ENCODE peak calls at places on chromosomes 6 and 20, in five cellular contexts. K is H9; G is lower lobe of right lung; R is esophagus squamous epithelium; A is CD8-positive, alpha-beta memory T cell. W is an unnamed sample. For H3K4me1, the result is how much of the 10 kb centered on the place peaks cover.

GRCh38 chr6:39339557-39340555 is 17.4 kb upstream of the KCNK16 start:
- DNase-seq in K (no peak), G (peak), R (no peak), A (no peak), W (no peak)

GRCh38 chr20:10611357-10611756 is 62.4 kb downstream of the JAG1 start:
- DNase-seq in K (peak), G (no peak), R (no peak), A (no peak), W (peak)

GRCh38 chr6:70547313-70547712 is 19.4 kb upstream of the SDHAF4 start:
- DNase-seq in K (no peak), G (no peak), R (no peak), A (no peak), W (no peak)

GRCh38 chr6:123956492-123957139 is 153.0 kb downstream of the NKAIN2 start:
- DNase-seq in K (no peak), G (no peak), R (no peak), A (no peak), W (no peak)

GRCh38 chr6:13523826-13524622 is 36.6 kb upstream of the GFOD1 start:
- DNase-seq in K (no peak), G (no peak), R (no peak), A (no peak), W (no peak)

GRCh38 chr6:161575508-161576254 is 301.8 kb upstream of the AGPAT4 start:
- DNase-seq in K (no peak), G (no peak), R (no peak), A (no peak), W (no peak)

GRCh38 chr6:152338335-152339125 is 298.6 kb downstream of the SYNE1 start:
- DNase-seq in K (peak), G (no peak), R (no peak), A (peak), W (peak)

GRCh38 chr6:92708945-92709344 is 710.4 kb downstream of the EPHA7 start:
- DNase-seq in K (no peak), G (no peak), R (no peak), A (no peak), W (no peak)

GRCh38 chr20:17465236-17465635 is 65.9 kb downstream of the BFSP1 start:
- DNase-seq in K (no peak), G (no peak), R (no peak), A (no peak), W (no peak)

GRCh38 chr20:33262658-33263065 is 20.4 kb upstream of the BPIFB1 start:
- DNase-seq in K (peak), G (no peak), R (no peak), A (no peak), W (peak)

GRCh38 chr6:53032853-53033252 is 32.4 kb upstream of the FBXO9 start:
- DNase-seq in K (no peak), G (no peak), R (no peak), A (no peak), W (no peak)

GRCh38 chr6:20238688-20239587 is 26.7 kb upstream of the MBOAT1 start:
- DNase-seq in K (peak), G (no peak), R (no peak), A (no peak), W (peak)
- H3K4me1 ChIP-seq in K (under half), G (under half), R (under half), A (under half), W (under half)

GRCh38 chr6:35664945-35665344 is 23.8 kb downstream of the FKBP5 start:
- DNase-seq in K (no peak), G (no peak), R (no peak), A (no peak), W (no peak)

GRCh38 chr6:35665573-35665972 is 23.1 kb downstream of the FKBP5 start:
- DNase-seq in K (no peak), G (no peak), R (no peak), A (no peak), W (no peak)

GRCh38 chr6:35668096-35668495 is 20.6 kb downstream of the FKBP5 start:
- DNase-seq in K (no peak), G (no peak), R (no peak), A (no peak), W (no peak)

GRCh38 chr6:35663447-35664235 is 25.1 kb downstream of the FKBP5 start:
- DNase-seq in K (no peak), G (no peak), R (no peak), A (no peak), W (no peak)

DNA sequence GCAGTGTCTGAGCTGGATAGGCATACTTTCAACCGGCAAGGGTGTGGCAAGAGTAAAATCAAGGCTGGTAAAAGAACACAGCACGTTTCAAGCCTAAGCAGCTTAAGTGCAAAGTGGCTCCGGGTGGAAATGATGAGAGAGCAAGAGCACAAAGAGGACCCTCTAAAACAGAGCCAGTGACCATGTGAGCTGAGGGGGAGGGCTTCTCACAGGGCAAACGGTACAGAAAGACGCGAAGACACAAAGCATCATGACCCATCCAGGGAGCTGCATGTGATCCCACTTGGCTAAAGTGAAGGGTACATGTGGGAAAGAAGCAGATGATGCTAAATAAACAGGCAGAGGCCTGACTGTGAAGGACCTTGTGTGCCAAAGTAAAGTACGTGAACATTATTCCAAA is 25.7 kb downstream of the FKBP5 start:
- DNase-seq in K (no peak), G (no peak), R (no peak), A (no peak), W (no peak)
- H3K4me1 ChIP-seq in K (under half), G (half or more), R (under half), A (half or more), W (half or more)

DNA sequence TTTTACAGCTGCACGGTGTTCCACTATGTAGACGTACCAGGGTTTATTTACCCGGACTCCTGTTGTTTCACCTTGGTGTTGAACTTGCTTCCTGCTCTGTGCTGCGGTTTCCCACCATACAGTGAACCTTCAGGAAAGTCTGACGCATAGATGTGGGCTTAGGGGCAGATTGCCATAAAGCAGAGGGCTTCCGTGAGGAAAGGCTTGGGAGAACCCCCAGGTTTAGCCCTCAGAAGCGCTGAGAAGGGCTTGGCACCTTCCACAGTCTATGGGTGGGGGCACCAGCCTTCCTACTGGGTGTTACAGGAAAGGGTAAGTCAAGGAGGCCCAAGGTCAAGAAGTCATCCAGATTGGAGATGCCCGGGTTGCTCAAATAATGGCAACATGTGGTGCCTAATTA is 19.2 kb upstream of the MRPS18A start:
- DNase-seq in K (no peak), G (no peak), R (no peak), A (no peak), W (no peak)
- H3K4me1 ChIP-seq in K (under half), G (half or more), R (under half), A (under half), W (under half)

DNA sequence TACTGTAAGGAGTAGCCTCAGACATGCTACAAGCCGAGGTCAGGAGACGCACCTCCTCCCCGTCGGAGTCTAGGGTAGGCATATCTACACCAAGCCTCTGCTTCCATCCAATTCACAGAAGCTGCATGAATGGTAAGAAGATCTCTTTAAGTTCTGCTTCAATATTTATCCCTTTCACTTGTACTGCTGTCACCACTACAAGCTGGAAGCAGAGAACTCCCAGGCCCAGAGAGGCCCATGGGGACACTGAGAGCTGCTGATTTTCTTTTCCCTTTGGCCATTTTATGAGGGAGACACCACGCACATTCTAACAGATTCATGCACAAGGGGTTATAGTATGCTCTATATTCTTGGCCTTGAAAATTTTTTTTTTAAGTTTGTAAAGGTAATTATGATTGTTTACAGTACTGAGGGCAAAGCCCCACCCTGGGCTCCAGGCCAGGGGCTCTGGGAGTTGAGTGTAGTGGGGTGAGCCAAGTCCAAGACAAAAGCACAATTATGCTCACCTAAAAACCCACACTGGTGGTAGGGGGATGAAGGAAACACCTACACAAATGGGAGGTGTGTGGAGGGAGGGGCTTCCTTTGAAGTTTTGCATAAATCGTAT is 88.4 kb downstream of the MYB start:
- DNase-seq in K (no peak), G (no peak), R (no peak), A (no peak), W (no peak)
- H3K4me1 ChIP-seq in K (under half), G (under half), R (under half), A (under half), W (under half)